ENCODE peak calls at places on chromosomes 3 and 15, in eight cellular contexts. R, D, Q, U, P, M, Z and T are unnamed samples.

GRCh38 chr15:56528136-56528535 is 63.2 kb upstream of the MNS1 start:
- DNase-seq in P (no peak), D (no peak), Z (no peak), U (no peak), R (no peak), M (no peak), Q (no peak), T (no peak)

GRCh38 chr3:172061724-172062184 is 22.4 kb downstream of the FNDC3B start:
- DNase-seq in U (no peak), Z (peak; percentile 42), Q (no peak), M (no peak), R (no peak), P (no peak), D (no peak), T (peak; percentile 55)

GRCh38 chr3:124780356-124780755 is 50.1 kb downstream of the UMPS start:
- DNase-seq in Z (peak; percentile 99), R (no peak), Q (no peak), D (peak; percentile 72), P (peak; percentile 86), U (no peak), M (no peak), T (no peak)

GRCh38 chr3:181919375-181919774 is 207.7 kb downstream of the SOX2 start:
- DNase-seq in U (no peak), Z (peak; percentile 18), M (no peak), Q (no peak), P (no peak), R (no peak), D (no peak), T (peak; percentile 78)

GRCh38 chr3:167886690-167887089 is 151.2 kb downstream of the SERPINI1 start:
- DNase-seq in P (no peak), R (no peak), Q (no peak), U (no peak), M (no peak), Z (no peak), D (no peak), T (peak; percentile 58)

GRCh38 chr3:162192340-162193004 is 695.9 kb downstream of the OTOL1 start:
- DNase-seq in Z (no peak), Q (no peak), P (no peak), M (no peak), U (no peak), R (no peak), D (no peak), T (no peak)

GRCh38 chr3:72297481-72297880 is 512.5 kb upstream of the PROK2 start:
- DNase-seq in M (no peak), U (no peak), P (no peak), R (no peak), Z (no peak), D (no peak), Q (no peak), T (no peak)

GRCh38 chr15:77815015-77815414 is 182.3 kb upstream of the LINGO1 start:
- DNase-seq in U (no peak), Z (no peak), R (no peak), D (no peak), Q (no peak), P (no peak), M (no peak), T (no peak)

GRCh38 chr3:157128771-157129671 is 30.9 kb downstream of the CCNL1 start:
- DNase-seq in P (no peak), R (peak; percentile 7), M (no peak), U (no peak), D (no peak), Q (peak; percentile 63), Z (peak; percentile 94), T (peak; percentile 82)

GRCh38 chr15:89760303-89761008 is 9.4 kb upstream of the MESP1 start:
- DNase-seq in Z (peak; percentile 76), M (peak; percentile 59), P (peak; percentile 92), U (peak; percentile 81), Q (peak; percentile 75), D (no peak), R (peak; percentile 51), T (peak; percentile 93)

GRCh38 chr3:3629911-3630310 is 169.3 kb upstream of the LRRN1 start:
- DNase-seq in U (no peak), Q (no peak), M (no peak), Z (peak; percentile 28), D (no peak), R (no peak), P (no peak), T (no peak)

GRCh38 chr3:33032937-33033336 is 64.0 kb downstream of the GLB1 start:
- DNase-seq in Z (peak; percentile 55), U (no peak), P (no peak), R (no peak), Q (no peak), M (no peak), D (no peak), T (peak; percentile 95)

GRCh38 chr3:100169186-100169585 is 54.9 kb upstream of the FILIP1L start:
- DNase-seq in R (no peak), M (no peak), D (no peak), P (peak; percentile 62), Z (no peak), U (no peak), Q (no peak), T (no peak)

GRCh38 chr3:15667484-15667883 is 65.9 kb downstream of the BTD start:
- DNase-seq in P (no peak), D (no peak), M (no peak), R (no peak), U (no peak), Q (peak; percentile 53), Z (peak; percentile 56), T (no peak)

GRCh38 chr3:72615182-72615581 is 233.1 kb downstream of the SHQ1 start:
- DNase-seq in R (no peak), P (no peak), U (no peak), D (no peak), Z (no peak), Q (no peak), M (no peak), T (no peak)

GRCh38 chr15:45120081-45120972 is 6.2 kb downstream of the DUOXA2 start:
- DNase-seq in Z (no peak), U (no peak), D (no peak), Q (no peak), R (no peak), M (no peak), P (no peak), T (no peak)

GRCh38 chr3:11651900-11652299 is 8.2 kb upstream of the VGLL4 start:
- DNase-seq in Q (no peak), Z (peak; percentile 30), M (peak; percentile 6), D (no peak), R (no peak), P (no peak), U (no peak), T (peak; percentile 70)

GRCh38 chr15:99916668-99917223 is 183.5 kb upstream of the LYSMD4 start:
- DNase-seq in D (no peak), P (no peak), U (no peak), Q (no peak), M (no peak), Z (no peak), R (no peak), T (no peak)

GRCh38 chr3:126508539-126508938 is 9.0 kb downstream of the UROC1 start:
- DNase-seq in U (no peak), P (peak; percentile 20), D (no peak), Q (no peak), M (no peak), R (no peak), Z (peak; percentile 55), T (peak; percentile 37)

GRCh38 chr15:42059661-42060476 is 34.5 kb downstream of the PLA2G4D start:
- DNase-seq in D (no peak), M (no peak), Q (peak; percentile 75), R (peak; percentile 40), Z (peak; percentile 25), P (peak; percentile 70), U (peak; percentile 82), T (peak; percentile 72)

GRCh38 chr15:31353931-31354330 is 27.3 kb downstream of the KLF13 start:
- DNase-seq in Q (no peak), M (no peak), P (peak; percentile 81), R (no peak), U (no peak), Z (peak; percentile 67), D (no peak), T (no peak)

GRCh38 chr3:146972726-146973125 is 367.6 kb upstream of the PLSCR5 start:
- DNase-seq in D (peak; percentile 25), Z (peak; percentile 86), R (no peak), U (no peak), P (no peak), Q (no peak), M (no peak), T (no peak)

GRCh38 chr15:86915811-86916331 is 836.2 kb downstream of the AGBL1 start:
- DNase-seq in Q (no peak), R (no peak), Z (peak; percentile 79), P (no peak), M (peak; percentile 46), U (no peak), D (no peak), T (peak; percentile 48)

GRCh38 chr15:99435138-99435695 is 130.6 kb upstream of the MEF2A start:
- DNase-seq in M (no peak), U (no peak), P (peak; percentile 40), Z (no peak), R (no peak), Q (no peak), D (no peak), T (peak; percentile 79)

GRCh38 chr15:70264014-70264492 is 166.3 kb upstream of the TLE3 start:
- DNase-seq in P (no peak), M (peak; percentile 63), Q (no peak), U (no peak), D (no peak), Z (peak; percentile 53), R (no peak), T (no peak)